ENCODE peak calls at places on chromosomes 5 and 9, in four cellular contexts. One of them, this sample, is unnamed.

GRCh38 chr9:126915846-126916543 is 1.4 kb downstream of the RALGPS1 start:
- DNase-seq in IMR-90: no peak
- DNase-seq in mesendoderm: no peak
- DNase-seq in neuronal stem cell: no peak
- DNase-seq in this sample: no peak

GRCh38 chr5:21152611-21153010 is 1164.6 kb upstream of the CDH18 start:
- DNase-seq in mesendoderm: no peak
- DNase-seq in neuronal stem cell: no peak
- DNase-seq in IMR-90: peak; percentile 0
- DNase-seq in this sample: no peak

GRCh38 chr5:138178516-138179276 is at the start of the genes BRD8 and KIF20A:
- DNase-seq in IMR-90: peak; percentile 94
- DNase-seq in neuronal stem cell: peak; percentile 95
- DNase-seq in mesendoderm: peak; percentile 99
- DNase-seq in this sample: peak; percentile 98

GRCh38 chr9:15430920-15431844 is 8.5 kb downstream of the SNAPC3 start:
- DNase-seq in neuronal stem cell: no peak
- DNase-seq in mesendoderm: peak; percentile 28
- DNase-seq in IMR-90: no peak
- DNase-seq in this sample: no peak

GRCh38 chr9:128383007-128383753 is 12.0 kb downstream of the URM1 start:
- DNase-seq in IMR-90: no peak
- DNase-seq in mesendoderm: no peak
- DNase-seq in neuronal stem cell: no peak
- DNase-seq in this sample: peak; percentile 93

GRCh38 chr9:86043999-86044398 is 55.4 kb downstream of the GOLM1 start:
- DNase-seq in mesendoderm: peak; percentile 78
- DNase-seq in neuronal stem cell: no peak
- DNase-seq in IMR-90: no peak
- DNase-seq in this sample: no peak

GRCh38 chr5:67268233-67269011 is 71.8 kb upstream of the CD180 start:
- DNase-seq in IMR-90: peak; percentile 95
- DNase-seq in mesendoderm: no peak
- DNase-seq in neuronal stem cell: peak; percentile 32
- DNase-seq in this sample: no peak

GRCh38 chr5:134435525-134435924 is 23.8 kb upstream of the CDKN2AIPNL start:
- DNase-seq in IMR-90: peak; percentile 92
- DNase-seq in neuronal stem cell: no peak
- DNase-seq in mesendoderm: peak; percentile 45
- DNase-seq in this sample: no peak

GRCh38 chr5:172979778-172980177 is 3.8 kb upstream of the ATP6V0E1 start:
- DNase-seq in IMR-90: peak; percentile 67
- DNase-seq in mesendoderm: no peak
- DNase-seq in neuronal stem cell: no peak
- DNase-seq in this sample: no peak

GRCh38 chr9:12904261-12905000 is 129.6 kb downstream of the LURAP1L start:
- DNase-seq in IMR-90: no peak
- DNase-seq in mesendoderm: no peak
- DNase-seq in neuronal stem cell: no peak
- DNase-seq in this sample: no peak

GRCh38 chr5:158382473-158382872 is 523.5 kb upstream of the CLINT1 start:
- DNase-seq in mesendoderm: peak; percentile 83
- DNase-seq in IMR-90: peak; percentile 97
- DNase-seq in neuronal stem cell: no peak
- DNase-seq in this sample: peak; percentile 42

GRCh38 chr5:54993318-54993717 is 7.9 kb upstream of the ESM1 start:
- DNase-seq in IMR-90: peak; percentile 38
- DNase-seq in mesendoderm: peak; percentile 62
- DNase-seq in neuronal stem cell: no peak
- DNase-seq in this sample: no peak

GRCh38 chr9:14670718-14671117 is 22.5 kb downstream of the ZDHHC21 start:
- DNase-seq in IMR-90: peak; percentile 55
- DNase-seq in mesendoderm: no peak
- DNase-seq in neuronal stem cell: no peak
- DNase-seq in this sample: no peak

GRCh38 chr5:2158109-2158508 is 275.4 kb upstream of the IRX4 start:
- DNase-seq in neuronal stem cell: no peak
- DNase-seq in mesendoderm: no peak
- DNase-seq in IMR-90: no peak
- DNase-seq in this sample: no peak

GRCh38 chr5:154923441-154924430 is 14.3 kb downstream of the GEMIN5 start:
- DNase-seq in IMR-90: peak; percentile 57
- DNase-seq in mesendoderm: no peak
- DNase-seq in neuronal stem cell: no peak
- DNase-seq in this sample: no peak

GRCh38 chr9:20321683-20322082 is 300.6 kb downstream of the MLLT3 start:
- DNase-seq in mesendoderm: no peak
- DNase-seq in neuronal stem cell: no peak
- DNase-seq in IMR-90: no peak
- DNase-seq in this sample: no peak

GRCh38 chr5:446066-446725 is 3.2 kb downstream of the EXOC3 start:
- DNase-seq in mesendoderm: no peak
- DNase-seq in neuronal stem cell: no peak
- DNase-seq in IMR-90: no peak
- DNase-seq in this sample: peak; percentile 12

GRCh38 chr5:112417931-112418358 is 1.1 kb downstream of the EPB41L4A start:
- DNase-seq in IMR-90: no peak
- DNase-seq in mesendoderm: peak; percentile 64
- DNase-seq in neuronal stem cell: peak; percentile 23
- DNase-seq in this sample: no peak

GRCh38 chr9:129405831-129406220 is 215.1 kb downstream of the C9orf50 start:
- DNase-seq in mesendoderm: no peak
- DNase-seq in IMR-90: no peak
- DNase-seq in neuronal stem cell: no peak
- DNase-seq in this sample: no peak

GRCh38 chr9:4718911-4719310 is 22.1 kb downstream of the AK3 start:
- DNase-seq in mesendoderm: no peak
- DNase-seq in IMR-90: no peak
- DNase-seq in neuronal stem cell: no peak
- DNase-seq in this sample: no peak

GRCh38 chr5:115098041-115098702 is 71.5 kb downstream of the TRIM36 start:
- DNase-seq in mesendoderm: peak; percentile 46
- DNase-seq in IMR-90: peak; percentile 60
- DNase-seq in neuronal stem cell: peak; percentile 24
- DNase-seq in this sample: no peak

GRCh38 chr9:135526730-135527571 is 5.7 kb downstream of the LCN1 start:
- DNase-seq in neuronal stem cell: no peak
- DNase-seq in mesendoderm: no peak
- DNase-seq in IMR-90: no peak
- DNase-seq in this sample: peak; percentile 57

GRCh38 chr5:61280205-61280604 is 51.9 kb upstream of the ZSWIM6 start:
- DNase-seq in IMR-90: peak; percentile 90
- DNase-seq in mesendoderm: no peak
- DNase-seq in neuronal stem cell: no peak
- DNase-seq in this sample: no peak

GRCh38 chr5:4518924-4519660 is 621.0 kb upstream of the ADAMTS16 start:
- DNase-seq in IMR-90: no peak
- DNase-seq in mesendoderm: no peak
- DNase-seq in neuronal stem cell: no peak
- DNase-seq in this sample: no peak

GRCh38 chr5:56523779-56524178 is 290.6 kb upstream of the ANKRD55 start:
- DNase-seq in IMR-90: peak; percentile 19
- DNase-seq in mesendoderm: no peak
- DNase-seq in neuronal stem cell: no peak
- DNase-seq in this sample: no peak

GRCh38 chr5:10540036-10540544 is 23.8 kb upstream of the ANKRD33B start:
- DNase-seq in IMR-90: no peak
- DNase-seq in neuronal stem cell: no peak
- DNase-seq in mesendoderm: no peak
- DNase-seq in this sample: no peak

GRCh38 chr9:127644943-127645342 is 32.9 kb downstream of the STXBP1 start:
- DNase-seq in neuronal stem cell: no peak
- DNase-seq in IMR-90: no peak
- DNase-seq in mesendoderm: peak; percentile 73
- DNase-seq in this sample: no peak

GRCh38 chr9:106758911-106759310 is 104.1 kb upstream of the ZNF462 start:
- DNase-seq in IMR-90: no peak
- DNase-seq in mesendoderm: no peak
- DNase-seq in neuronal stem cell: no peak
- DNase-seq in this sample: no peak

GRCh38 chr5:152942633-152943336 is 537.7 kb upstream of the NMUR2 start:
- DNase-seq in mesendoderm: no peak
- DNase-seq in IMR-90: no peak
- DNase-seq in neuronal stem cell: no peak
- DNase-seq in this sample: no peak

GRCh38 chr9:24516463-24516862 is 29.2 kb downstream of the IZUMO3 start:
- DNase-seq in IMR-90: no peak
- DNase-seq in neuronal stem cell: no peak
- DNase-seq in mesendoderm: no peak
- DNase-seq in this sample: no peak

GRCh38 chr9:132840980-132841379 is 37.1 kb downstream of the AK8 start:
- DNase-seq in mesendoderm: no peak
- DNase-seq in neuronal stem cell: no peak
- DNase-seq in IMR-90: no peak
- DNase-seq in this sample: no peak

GRCh38 chr5:87069974-87070608 is 197.6 kb upstream of the RASA1 start:
- DNase-seq in mesendoderm: peak; percentile 24
- DNase-seq in neuronal stem cell: no peak
- DNase-seq in IMR-90: peak; percentile 77
- DNase-seq in this sample: no peak

GRCh38 chr5:86679529-86679928 is 61.8 kb downstream of the COX7C start:
- DNase-seq in neuronal stem cell: peak; percentile 9
- DNase-seq in mesendoderm: peak; percentile 55
- DNase-seq in IMR-90: peak; percentile 87
- DNase-seq in this sample: no peak

GRCh38 chr5:180358694-180359093 is 5.6 kb upstream of the GFPT2 start:
- DNase-seq in neuronal stem cell: no peak
- DNase-seq in IMR-90: no peak
- DNase-seq in mesendoderm: no peak
- DNase-seq in this sample: no peak

GRCh38 chr9:121765021-121765950 is 113.9 kb downstream of the DAB2IP start:
- DNase-seq in IMR-90: peak; percentile 63
- DNase-seq in mesendoderm: no peak
- DNase-seq in neuronal stem cell: no peak
- DNase-seq in this sample: no peak

GRCh38 chr5:123810253-123810652 is 298.3 kb downstream of the CSNK1G3 start:
- DNase-seq in mesendoderm: no peak
- DNase-seq in IMR-90: no peak
- DNase-seq in neuronal stem cell: no peak
- DNase-seq in this sample: no peak

GRCh38 chr5:110321117-110321516 is 405.4 kb downstream of the TMEM232 start:
- DNase-seq in IMR-90: no peak
- DNase-seq in neuronal stem cell: no peak
- DNase-seq in mesendoderm: no peak
- DNase-seq in this sample: no peak

GRCh38 chr5:125537661-125538060 is 791.2 kb upstream of the ZNF608 start:
- DNase-seq in mesendoderm: no peak
- DNase-seq in neuronal stem cell: no peak
- DNase-seq in IMR-90: no peak
- DNase-seq in this sample: no peak

GRCh38 chr5:43168175-43168574 is 23.9 kb upstream of the NIM1K start:
- DNase-seq in neuronal stem cell: no peak
- DNase-seq in IMR-90: no peak
- DNase-seq in mesendoderm: no peak
- DNase-seq in this sample: no peak

GRCh38 chr9:110028281-110029075 is 179.5 kb downstream of the C9orf152 start:
- DNase-seq in IMR-90: no peak
- DNase-seq in neuronal stem cell: no peak
- DNase-seq in mesendoderm: no peak
- DNase-seq in this sample: no peak
- H2BK120ac ChIP-seq in IMR-90: peak overlapping the region; percentile 72
- H2BK120ac ChIP-seq in neuronal stem cell: no peak overlapping the region
- H2BK120ac ChIP-seq in mesendoderm: peak overlapping the region; percentile 21
- H2BK120ac ChIP-seq in this sample: no peak overlapping the region

DNA sequence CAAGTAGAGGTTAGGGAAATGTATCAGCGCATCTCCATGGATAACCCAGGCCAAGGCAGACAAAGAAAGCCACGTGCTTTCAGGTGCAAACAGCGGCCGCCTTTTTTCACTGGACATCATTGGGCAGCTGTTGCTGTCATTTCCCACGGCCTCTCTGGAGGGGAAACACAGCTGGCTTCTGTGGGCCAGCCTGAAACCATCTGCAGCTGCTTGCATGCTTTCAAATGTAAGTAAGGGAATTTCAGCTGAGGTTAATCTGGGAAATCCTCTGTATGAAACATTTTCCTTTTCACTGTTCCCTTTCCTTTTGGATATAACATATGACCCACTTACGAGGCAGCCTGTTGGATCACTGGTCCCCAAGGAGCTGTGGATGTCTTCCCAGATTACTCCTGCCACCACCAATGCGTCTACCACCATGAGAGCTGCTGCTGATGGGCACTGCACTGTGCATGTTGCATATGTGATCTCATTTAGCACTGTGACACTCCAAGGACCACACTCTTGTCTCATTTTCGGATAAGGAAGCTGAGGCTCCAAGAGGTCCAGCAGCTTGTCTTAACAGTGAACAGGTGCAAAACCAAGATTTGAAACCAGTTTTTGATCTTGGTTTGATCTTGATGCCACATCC is 106.3 kb downstream of the C9orf152 start:
- DNase-seq in mesendoderm: no peak
- DNase-seq in IMR-90: peak; percentile 83
- DNase-seq in neuronal stem cell: no peak
- DNase-seq in this sample: no peak
- H3K9ac ChIP-seq in mesendoderm: no peak overlapping the region
- H3K9ac ChIP-seq in IMR-90: no peak overlapping the region
- H3K9ac ChIP-seq in neuronal stem cell: no peak overlapping the region
- H3K9ac ChIP-seq in this sample: no peak overlapping the region

GRCh38 chr9:95764920-95765319 is 110.6 kb upstream of the ERCC6L2 start:
- DNase-seq in mesendoderm: no peak
- DNase-seq in neuronal stem cell: no peak
- DNase-seq in IMR-90: no peak
- DNase-seq in this sample: no peak
- H2BK120ac ChIP-seq in mesendoderm: no peak overlapping the region
- H2BK120ac ChIP-seq in neuronal stem cell: no peak overlapping the region
- H2BK120ac ChIP-seq in IMR-90: peak overlapping the region; percentile 61
- H2BK120ac ChIP-seq in this sample: no peak overlapping the region

DNA sequence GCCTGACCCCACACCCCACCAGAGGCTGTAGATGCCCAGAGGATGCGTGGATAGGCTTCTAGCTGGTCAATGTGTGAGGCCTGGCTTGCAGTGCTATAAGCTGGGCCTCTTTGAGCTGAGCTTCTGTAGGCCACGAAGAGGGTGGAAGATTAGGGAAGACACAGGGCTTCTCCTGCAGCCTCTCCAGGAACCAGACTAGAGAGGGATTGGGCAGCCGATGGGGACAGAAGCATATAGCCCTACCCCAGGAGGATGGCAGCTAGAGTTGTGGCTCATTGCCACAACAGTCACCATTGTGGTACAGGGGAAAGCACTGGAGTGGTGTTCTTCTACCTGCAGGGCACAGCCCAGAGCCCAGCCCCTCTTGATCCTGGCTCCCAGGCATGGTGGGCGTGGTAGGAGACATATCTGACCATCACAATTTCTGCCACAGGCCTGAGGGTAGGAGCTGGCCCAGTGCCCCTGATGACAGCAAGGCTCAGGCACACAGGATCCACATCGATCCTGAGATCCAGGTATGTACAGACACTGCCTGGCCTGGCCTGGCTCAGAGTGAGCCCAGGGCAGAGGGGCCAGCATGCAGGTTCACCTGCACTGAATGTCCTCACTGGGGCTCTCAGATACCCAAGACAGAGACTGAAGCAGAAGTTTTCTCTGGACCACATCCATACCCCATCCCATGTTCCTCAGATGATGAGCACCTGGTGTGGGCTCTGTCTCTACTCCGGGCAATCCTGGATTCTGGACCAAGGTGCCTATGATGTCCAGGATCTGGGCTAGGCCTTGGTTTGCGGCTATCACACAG is 8.7 kb downstream of the PDLIM4 start:
- DNase-seq in mesendoderm: no peak
- DNase-seq in neuronal stem cell: no peak
- DNase-seq in IMR-90: no peak
- DNase-seq in this sample: no peak
- H3K9ac ChIP-seq in mesendoderm: no peak overlapping the region
- H3K9ac ChIP-seq in neuronal stem cell: no peak overlapping the region
- H3K9ac ChIP-seq in IMR-90: no peak overlapping the region
- H3K9ac ChIP-seq in this sample: no peak overlapping the region